ENCODE peak calls at places on chromosome 10, in five cellular contexts. One of them, this sample, is unnamed.

GRCh38 chr10:56605043-56605442 is 244.0 kb upstream of the ZWINT start:
- DNase-seq in ovary: no peak
- DNase-seq in transverse colon: no peak
- DNase-seq in A549: no peak
- DNase-seq in sigmoid colon: no peak
- DNase-seq in this sample: no peak

GRCh38 chr10:117391436-117392205 is 16.4 kb upstream of the PDZD8 start:
- DNase-seq in ovary: no peak
- DNase-seq in transverse colon: no peak
- DNase-seq in A549: no peak
- DNase-seq in sigmoid colon: no peak
- DNase-seq in this sample: no peak

GRCh38 chr10:129788211-129788610 is 175.9 kb downstream of the EBF3 start:
- DNase-seq in ovary: no peak
- DNase-seq in transverse colon: no peak
- DNase-seq in A549: no peak
- DNase-seq in sigmoid colon: no peak
- DNase-seq in this sample: no peak

GRCh38 chr10:90785782-90786181 is 72.1 kb downstream of the HTR7 start:
- DNase-seq in ovary: no peak
- DNase-seq in transverse colon: no peak
- DNase-seq in A549: no peak
- DNase-seq in sigmoid colon: no peak
- DNase-seq in this sample: no peak

GRCh38 chr10:107553470-107553869 is 389.0 kb upstream of the SORCS1 start:
- DNase-seq in ovary: no peak
- DNase-seq in transverse colon: no peak
- DNase-seq in A549: no peak
- DNase-seq in sigmoid colon: no peak
- DNase-seq in this sample: no peak

GRCh38 chr10:80700760-80701444 is 163.2 kb downstream of the SH2D4B start:
- DNase-seq in ovary: no peak
- DNase-seq in transverse colon: no peak
- DNase-seq in A549: no peak
- DNase-seq in sigmoid colon: no peak
- DNase-seq in this sample: no peak

GRCh38 chr10:29517352-29517923 is 117.3 kb downstream of the SVIL start:
- DNase-seq in ovary: no peak
- DNase-seq in transverse colon: peak; percentile 26
- DNase-seq in A549: peak; percentile 61
- DNase-seq in sigmoid colon: no peak
- DNase-seq in this sample: no peak

GRCh38 chr10:2037246-2037645 is 299.9 kb upstream of the ADARB2 start:
- DNase-seq in ovary: no peak
- DNase-seq in transverse colon: no peak
- DNase-seq in A549: no peak
- DNase-seq in sigmoid colon: no peak
- DNase-seq in this sample: no peak

GRCh38 chr10:116110736-116111135 is 162.3 kb downstream of the GFRA1 start:
- DNase-seq in ovary: no peak
- DNase-seq in transverse colon: no peak
- DNase-seq in A549: no peak
- DNase-seq in sigmoid colon: no peak
- DNase-seq in this sample: no peak

GRCh38 chr10:72688208-72688651 is 3.7 kb upstream of the MCU start:
- DNase-seq in ovary: no peak
- DNase-seq in transverse colon: no peak
- DNase-seq in A549: peak; percentile 91
- DNase-seq in sigmoid colon: no peak
- DNase-seq in this sample: peak; percentile 26

GRCh38 chr10:32713560-32713959 is 244.5 kb downstream of the ITGB1 start:
- DNase-seq in ovary: no peak
- DNase-seq in transverse colon: no peak
- DNase-seq in A549: no peak
- DNase-seq in sigmoid colon: no peak
- DNase-seq in this sample: no peak

GRCh38 chr10:63375859-63376258 is 89.9 kb downstream of the JMJD1C start:
- DNase-seq in ovary: no peak
- DNase-seq in transverse colon: no peak
- DNase-seq in A549: no peak
- DNase-seq in sigmoid colon: no peak
- DNase-seq in this sample: no peak

GRCh38 chr10:73017955-73018480 is 63.4 kb upstream of the PLA2G12B start:
- DNase-seq in ovary: no peak
- DNase-seq in transverse colon: no peak
- DNase-seq in A549: no peak
- DNase-seq in sigmoid colon: no peak
- DNase-seq in this sample: no peak

GRCh38 chr10:98664329-98665042 is 217.8 kb upstream of the HPS1 start:
- DNase-seq in ovary: no peak
- DNase-seq in transverse colon: peak; percentile 10
- DNase-seq in A549: peak; percentile 12
- DNase-seq in sigmoid colon: no peak
- DNase-seq in this sample: no peak

GRCh38 chr10:128324058-128324457 is 197.8 kb upstream of the MKI67 start:
- DNase-seq in ovary: no peak
- DNase-seq in transverse colon: peak; percentile 9
- DNase-seq in A549: no peak
- DNase-seq in sigmoid colon: no peak
- DNase-seq in this sample: no peak

GRCh38 chr10:44895280-44895679 is 15.9 kb upstream of the TMEM72 start:
- DNase-seq in ovary: no peak
- DNase-seq in transverse colon: no peak
- DNase-seq in A549: no peak
- DNase-seq in sigmoid colon: no peak
- DNase-seq in this sample: no peak

GRCh38 chr10:73768881-73769280 is 13.0 kb upstream of the CHCHD1 start:
- DNase-seq in ovary: no peak
- DNase-seq in transverse colon: peak; percentile 36
- DNase-seq in A549: no peak
- DNase-seq in sigmoid colon: peak; percentile 50
- DNase-seq in this sample: no peak

GRCh38 chr10:75924309-75924920 is 493.0 kb downstream of the LRMDA start:
- DNase-seq in ovary: no peak
- DNase-seq in transverse colon: no peak
- DNase-seq in A549: no peak
- DNase-seq in sigmoid colon: no peak
- DNase-seq in this sample: no peak

GRCh38 chr10:100157140-100157539 is 28.7 kb downstream of the ERLIN1 start:
- DNase-seq in ovary: no peak
- DNase-seq in transverse colon: no peak
- DNase-seq in A549: no peak
- DNase-seq in sigmoid colon: no peak
- DNase-seq in this sample: no peak

GRCh38 chr10:97601268-97602215 is 12.0 kb downstream of the C10orf62 start:
- DNase-seq in ovary: no peak
- DNase-seq in transverse colon: no peak
- DNase-seq in A549: no peak
- DNase-seq in sigmoid colon: no peak
- DNase-seq in this sample: peak; percentile 82

GRCh38 chr10:75432176-75432575 is 752 bp downstream of the LRMDA start:
- DNase-seq in ovary: no peak
- DNase-seq in transverse colon: no peak
- DNase-seq in A549: no peak
- DNase-seq in sigmoid colon: no peak
- DNase-seq in this sample: no peak

GRCh38 chr10:102121739-102122372 is 1.7 kb upstream of the LDB1 start:
- DNase-seq in ovary: peak; percentile 77
- DNase-seq in transverse colon: peak; percentile 45
- DNase-seq in A549: no peak
- DNase-seq in sigmoid colon: peak; percentile 85
- DNase-seq in this sample: no peak

GRCh38 chr10:113753020-113753692 is 1.7 kb downstream of the PLEKHS1 start:
- DNase-seq in ovary: no peak
- DNase-seq in transverse colon: peak; percentile 72
- DNase-seq in A549: no peak
- DNase-seq in sigmoid colon: no peak
- DNase-seq in this sample: no peak

GRCh38 chr10:71579668-71580067 is 139.9 kb downstream of the C10orf105 start:
- DNase-seq in ovary: no peak
- DNase-seq in transverse colon: no peak
- DNase-seq in A549: no peak
- DNase-seq in sigmoid colon: no peak
- DNase-seq in this sample: no peak

GRCh38 chr10:6504296-6504695 is 75.8 kb downstream of the PRKCQ start:
- DNase-seq in ovary: no peak
- DNase-seq in transverse colon: no peak
- DNase-seq in A549: no peak
- DNase-seq in sigmoid colon: no peak
- DNase-seq in this sample: no peak

GRCh38 chr10:28508304-28508925 is 24.5 kb upstream of the WAC start:
- DNase-seq in ovary: no peak
- DNase-seq in transverse colon: no peak
- DNase-seq in A549: no peak
- DNase-seq in sigmoid colon: no peak
- DNase-seq in this sample: no peak

GRCh38 chr10:112966191-112966855 is 16.3 kb downstream of the TCF7L2 start:
- DNase-seq in ovary: no peak
- DNase-seq in transverse colon: no peak
- DNase-seq in A549: no peak
- DNase-seq in sigmoid colon: peak; percentile 55
- DNase-seq in this sample: no peak

GRCh38 chr10:77159538-77160110 is 478.0 kb downstream of the KCNMA1 start:
- DNase-seq in ovary: no peak
- DNase-seq in transverse colon: no peak
- DNase-seq in A549: no peak
- DNase-seq in sigmoid colon: no peak
- DNase-seq in this sample: no peak

GRCh38 chr10:110488124-110488681 is 9.5 kb upstream of the DUSP5 start:
- DNase-seq in ovary: no peak
- DNase-seq in transverse colon: no peak
- DNase-seq in A549: no peak
- DNase-seq in sigmoid colon: no peak
- DNase-seq in this sample: no peak

GRCh38 chr10:36281871-36282331 is 639.8 kb upstream of the FZD8 start:
- DNase-seq in ovary: no peak
- DNase-seq in transverse colon: no peak
- DNase-seq in A549: peak; percentile 10
- DNase-seq in sigmoid colon: no peak
- DNase-seq in this sample: no peak

GRCh38 chr10:58886390-58886789 is 290.1 kb upstream of the PHYHIPL start:
- DNase-seq in ovary: no peak
- DNase-seq in transverse colon: no peak
- DNase-seq in A549: no peak
- DNase-seq in sigmoid colon: no peak
- DNase-seq in this sample: no peak
- TF ChIP-seq EP300 in ovary: no peak
- TF ChIP-seq EP300 in transverse colon: no peak
- TF ChIP-seq EP300 in A549: no peak
- TF ChIP-seq EP300 in sigmoid colon: no peak
- TF ChIP-seq EP300 in this sample: no peak

GRCh38 chr10:13182424-13182823 is 21.1 kb downstream of the MCM10 start:
- DNase-seq in ovary: no peak
- DNase-seq in transverse colon: no peak
- DNase-seq in A549: no peak
- DNase-seq in sigmoid colon: no peak
- DNase-seq in this sample: no peak

GRCh38 chr10:13184726-13185514 is 23.6 kb downstream of the MCM10 start:
- DNase-seq in ovary: no peak
- DNase-seq in transverse colon: no peak
- DNase-seq in A549: no peak
- DNase-seq in sigmoid colon: peak; percentile 69
- DNase-seq in this sample: no peak

GRCh38 chr10:13180788-13181187 is 19.4 kb downstream of the MCM10 start:
- DNase-seq in ovary: no peak
- DNase-seq in transverse colon: no peak
- DNase-seq in A549: no peak
- DNase-seq in sigmoid colon: no peak
- DNase-seq in this sample: no peak

GRCh38 chr10:13187135-13187534 is 25.8 kb downstream of the MCM10 start:
- DNase-seq in ovary: no peak
- DNase-seq in transverse colon: no peak
- DNase-seq in A549: no peak
- DNase-seq in sigmoid colon: no peak
- DNase-seq in this sample: no peak

DNA sequence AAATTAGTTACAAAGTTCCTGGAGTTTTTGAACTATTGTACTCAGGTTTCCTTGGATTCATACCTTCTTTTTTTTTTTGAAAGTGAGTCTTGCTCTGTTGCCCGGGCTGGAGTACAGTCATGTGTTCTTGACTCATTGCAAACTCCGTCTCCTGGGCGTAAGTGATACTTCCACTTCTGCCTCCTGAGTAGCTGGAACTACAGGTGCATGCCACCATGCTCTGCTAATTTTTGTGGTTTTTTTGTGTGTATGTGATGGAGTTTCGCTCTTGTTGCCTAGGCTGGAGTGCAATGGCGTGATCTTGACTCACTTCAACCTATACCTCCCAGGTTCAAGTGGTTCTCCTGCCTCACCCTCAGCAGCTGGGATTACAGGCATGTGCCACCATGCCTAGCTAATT is 22.3 kb downstream of the MCM10 start:
- DNase-seq in ovary: no peak
- DNase-seq in transverse colon: no peak
- DNase-seq in A549: no peak
- DNase-seq in sigmoid colon: no peak
- DNase-seq in this sample: no peak
- TF ChIP-seq EP300 in ovary: no peak
- TF ChIP-seq EP300 in transverse colon: no peak
- TF ChIP-seq EP300 in A549: no peak
- TF ChIP-seq EP300 in sigmoid colon: no peak
- TF ChIP-seq EP300 in this sample: no peak

GRCh38 chr10:24457661-24458318 is 248.9 kb downstream of the KIAA1217 start:
- DNase-seq in ovary: no peak
- DNase-seq in transverse colon: no peak
- DNase-seq in A549: no peak
- DNase-seq in sigmoid colon: no peak
- DNase-seq in this sample: no peak
- TF ChIP-seq EP300 in ovary: no peak
- TF ChIP-seq EP300 in transverse colon: no peak
- TF ChIP-seq EP300 in A549: no peak
- TF ChIP-seq EP300 in sigmoid colon: no peak
- TF ChIP-seq EP300 in this sample: no peak

DNA sequence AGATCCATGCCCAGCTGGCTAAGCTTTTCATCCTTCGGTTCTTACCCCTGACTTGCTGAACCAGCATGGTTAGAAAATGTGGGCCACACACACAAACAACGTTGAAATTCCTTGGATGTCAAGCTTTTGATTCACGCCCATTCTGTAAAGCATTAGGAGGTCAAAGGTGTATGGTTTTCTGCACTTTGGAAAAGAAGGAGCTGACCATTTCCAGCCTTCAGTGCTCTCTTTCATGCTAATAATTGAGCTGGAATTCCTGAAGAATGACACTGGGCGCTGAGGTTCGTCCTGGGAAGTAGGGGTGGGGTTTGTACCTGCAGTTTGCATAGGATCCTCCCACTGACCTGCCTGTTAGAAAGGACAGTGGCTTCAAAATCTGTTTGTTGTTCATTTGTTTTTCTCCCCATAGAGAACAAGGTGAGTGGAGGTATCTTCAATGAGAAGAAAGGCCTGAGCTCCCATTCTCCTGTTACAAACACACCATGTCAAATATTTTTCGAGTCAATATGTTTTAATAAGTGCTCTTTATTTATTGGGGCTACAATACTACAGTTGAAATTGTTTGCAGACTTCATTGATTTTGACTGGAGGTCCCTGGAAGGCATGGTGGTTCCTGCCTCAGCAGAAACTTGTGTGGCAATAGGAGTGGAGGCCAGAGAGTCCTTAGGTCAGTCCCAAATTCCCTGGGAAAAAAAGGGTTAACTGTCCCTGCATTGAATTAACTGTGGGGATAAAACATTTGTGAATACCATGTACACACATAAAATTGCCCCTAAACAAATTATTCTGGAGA is 22.9 kb downstream of the KLF6 start:
- DNase-seq in ovary: no peak
- DNase-seq in transverse colon: no peak
- DNase-seq in A549: no peak
- DNase-seq in sigmoid colon: no peak
- DNase-seq in this sample: no peak
- TF ChIP-seq EP300 in ovary: no peak
- TF ChIP-seq EP300 in transverse colon: no peak
- TF ChIP-seq EP300 in A549: no peak
- TF ChIP-seq EP300 in sigmoid colon: no peak
- TF ChIP-seq EP300 in this sample: no peak

This sample was measured in upper lobe of left lung.